ENCODE peak calls at places on chromosomes 7 and 10, in seven cellular contexts. X, U, M, G, T, Y and E are unnamed samples.

GRCh38 chr7:106126170-106126938 is 14.2 kb upstream of the SYPL1 start:
- DNase-seq in X (no peak), U (no peak), M (no peak), G (peak; percentile 72), T (peak; percentile 16), Y (no peak), E (no peak)

GRCh38 chr10:102962259-102962658 is 44.2 kb downstream of the CNNM2 start:
- DNase-seq in X (no peak), U (no peak), M (no peak), G (no peak), T (no peak), Y (no peak), E (no peak)

GRCh38 chr7:18903676-18904075 is 213.8 kb downstream of the TWIST1 start:
- DNase-seq in X (no peak), U (no peak), M (no peak), G (no peak), T (no peak), Y (no peak), E (no peak)

GRCh38 chr10:119306514-119306951 is 99.2 kb downstream of the GRK5 start:
- DNase-seq in X (no peak), U (no peak), M (no peak), G (peak; percentile 70), T (peak; percentile 67), Y (peak; percentile 74), E (no peak)

GRCh38 chr7:52851547-52851946 is 183.9 kb upstream of the POM121L12 start:
- DNase-seq in X (no peak), U (no peak), M (no peak), G (no peak), T (no peak), Y (no peak), E (no peak)

GRCh38 chr10:3877092-3878000 is 92.3 kb upstream of the KLF6 start:
- DNase-seq in X (no peak), U (no peak), M (no peak), G (peak; percentile 43), T (no peak), Y (no peak), E (no peak)

GRCh38 chr7:92633211-92633906 is 43.2 kb upstream of the FAM133B start:
- DNase-seq in X (no peak), U (no peak), M (peak; percentile 63), G (peak; percentile 98), T (no peak), Y (no peak), E (peak; percentile 77)

GRCh38 chr7:129748710-129749109 is 137.2 kb downstream of the NRF1 start:
- DNase-seq in X (no peak), U (no peak), M (no peak), G (no peak), T (no peak), Y (no peak), E (no peak)

GRCh38 chr10:13051126-13051694 is 48.8 kb upstream of the OPTN start:
- DNase-seq in X (no peak), U (no peak), M (no peak), G (no peak), T (no peak), Y (no peak), E (no peak)

GRCh38 chr10:132967540-132967939 is 25.2 kb upstream of the CFAP46 start:
- DNase-seq in X (no peak), U (no peak), M (no peak), G (no peak), T (no peak), Y (no peak), E (no peak)

GRCh38 chr7:2198206-2198605 is 34.5 kb downstream of the MAD1L1 start:
- DNase-seq in X (no peak), U (no peak), M (peak; percentile 85), G (no peak), T (no peak), Y (no peak), E (no peak)